ENCODE peak calls at places on chromosomes 11 and 22, in eight cellular contexts. S is fibroblast of lung; P is dermis microvascular lymphatic vessel endothelial cell; V is T1000; H is activated naive CD4-positive, alpha-beta T cell treated with anti-CD3 and anti-CD28 coated beads for 36 hours; O is fibroblast of mammary gland; K is heart left ventricle; T is T-helper 1 cell. L is an unnamed sample.

GRCh38 chr11:69144719-69145365 is 10.9 kb upstream of the SMIM38 start:
- DNase-seq in S (peak), P (no peak), V (no peak), H (peak), O (peak), K (no peak), T (no peak), L (peak)

GRCh38 chr11:73152086-73152853 is 10.2 kb upstream of the FCHSD2 start:
- DNase-seq in S (no peak), P (no peak), V (no peak), H (peak), O (no peak), K (no peak), T (no peak), L (no peak)

GRCh38 chr22:46362221-46362933 is 26.9 kb downstream of the TRMU start:
- DNase-seq in S (peak), P (no peak), V (no peak), H (no peak), O (peak), K (no peak), T (no peak), L (peak)

GRCh38 chr11:6096417-6096816 is 11.1 kb upstream of the OR56B4 start:
- DNase-seq in S (no peak), P (peak), V (no peak), H (no peak), O (no peak), K (no peak), T (no peak), L (peak)

GRCh38 chr11:123182101-123182500 is 12.9 kb downstream of the CLMP start:
- DNase-seq in S (no peak), P (no peak), V (no peak), H (no peak), O (no peak), K (no peak), T (no peak), L (no peak)

GRCh38 chr11:75344761-75345454 is 6.6 kb downstream of the ARRB1 start:
- DNase-seq in S (no peak), P (no peak), V (no peak), H (no peak), O (peak), K (peak), T (no peak), L (peak)

GRCh38 chr11:89205378-89205777 is 27.7 kb downstream of the TYR start:
- DNase-seq in S (no peak), P (peak), V (no peak), H (no peak), O (no peak), K (no peak), T (no peak), L (no peak)

GRCh38 chr11:75140269-75141138 is 10.4 kb upstream of the SLCO2B1 start:
- DNase-seq in S (peak), P (peak), V (no peak), H (peak), O (peak), K (peak), T (peak), L (peak)

GRCh38 chr11:706439-706956 is 467 bp downstream of the EPS8L2 start:
- DNase-seq in S (peak), P (peak), V (no peak), H (no peak), O (peak), K (no peak), T (no peak), L (peak)

GRCh38 chr11:91446267-91446666 is 778.4 kb upstream of the FAT3 start:
- DNase-seq in S (no peak), P (no peak), V (no peak), H (no peak), O (no peak), K (no peak), T (no peak), L (no peak)

GRCh38 chr22:39894554-39895092 is 1.1 kb upstream of the ENTHD1 start:
- DNase-seq in S (no peak), P (no peak), V (no peak), H (no peak), O (no peak), K (no peak), T (no peak), L (no peak)

GRCh38 chr11:117459979-117460300 is 132.3 kb downstream of the CEP164 start:
- DNase-seq in S (no peak), P (no peak), V (no peak), H (no peak), O (no peak), K (no peak), T (no peak), L (no peak)

GRCh38 chr11:59174664-59175033 is 2.7 kb downstream of the DTX4 start:
- DNase-seq in S (no peak), P (no peak), V (peak), H (peak), O (no peak), K (no peak), T (no peak), L (peak)

GRCh38 chr11:35804446-35805040 is 139.3 kb upstream of the LDLRAD3 start:
- DNase-seq in S (no peak), P (no peak), V (no peak), H (no peak), O (no peak), K (no peak), T (no peak), L (no peak)

GRCh38 chr11:124322356-124322755 is 2.4 kb upstream of the OR8D2 start:
- DNase-seq in S (no peak), P (no peak), V (no peak), H (no peak), O (no peak), K (no peak), T (no peak), L (no peak)

GRCh38 chr11:68651985-68652682 is 32.2 kb upstream of the GAL start:
- DNase-seq in S (no peak), P (no peak), V (no peak), H (no peak), O (no peak), K (no peak), T (no peak), L (no peak)

GRCh38 chr11:79439430-79439892 is 1.4 kb downstream of the TENM4 start:
- DNase-seq in S (peak), P (no peak), V (no peak), H (no peak), O (peak), K (peak), T (no peak), L (peak)

GRCh38 chr11:35011389-35011788 is 95.0 kb downstream of the PDHX start:
- DNase-seq in S (peak), P (no peak), V (no peak), H (no peak), O (peak), K (no peak), T (no peak), L (peak)

GRCh38 chr22:41367680-41368542 is 13.8 kb upstream of the TEF start:
- DNase-seq in S (no peak), P (no peak), V (no peak), H (no peak), O (peak), K (peak), T (no peak), L (peak)

GRCh38 chr22:47596176-47596690 is 833.8 kb downstream of the TBC1D22A start:
- DNase-seq in S (no peak), P (no peak), V (no peak), H (no peak), O (no peak), K (no peak), T (no peak), L (no peak)

GRCh38 chr11:45095691-45096010 is 50.8 kb upstream of the PRDM11 start:
- DNase-seq in S (no peak), P (no peak), V (no peak), H (no peak), O (no peak), K (no peak), T (no peak), L (no peak)

GRCh38 chr22:46066691-46067090 is 83.6 kb upstream of the PPARA start:
- DNase-seq in S (no peak), P (peak), V (no peak), H (no peak), O (peak), K (peak), T (no peak), L (no peak)

GRCh38 chr22:50074551-50075042 is 10.6 kb downstream of the MLC1 start:
- DNase-seq in S (no peak), P (no peak), V (no peak), H (no peak), O (no peak), K (no peak), T (no peak), L (no peak)

GRCh38 chr11:68328374-68329091 is 16.1 kb downstream of the LRP5 start:
- DNase-seq in S (no peak), P (peak), V (no peak), H (peak), O (no peak), K (peak), T (no peak), L (no peak)

GRCh38 chr22:28799125-28799833 is 1.1 kb downstream of the XBP1 start:
- DNase-seq in S (peak), P (peak), V (no peak), H (peak), O (peak), K (no peak), T (peak), L (peak)

GRCh38 chr22:35328472-35328885 is 28.8 kb downstream of the TOM1 start:
- DNase-seq in S (no peak), P (peak), V (no peak), H (no peak), O (no peak), K (no peak), T (no peak), L (no peak)

GRCh38 chr11:31806944-31807790 is 4.0 kb downstream of the PAX6 start:
- DNase-seq in S (no peak), P (no peak), V (no peak), H (no peak), O (no peak), K (no peak), T (no peak), L (no peak)

GRCh38 chr11:118524356-118524755 is 2.9 kb upstream of the TTC36 start:
- DNase-seq in S (no peak), P (no peak), V (no peak), H (no peak), O (no peak), K (peak), T (no peak), L (no peak)

GRCh38 chr22:24169439-24170058 is 11.7 kb upstream of the SUSD2 start:
- DNase-seq in S (no peak), P (no peak), V (no peak), H (no peak), O (no peak), K (no peak), T (no peak), L (no peak)

L was measured in IMR-90.